ENCODE peak calls at places on chromosome 1, in ten cellular contexts. Z, O, V, M, S, A, N, I, U and Q are unnamed samples.

GRCh38 chr1:6864166-6864565 is 78.9 kb downstream of the CAMTA1 start:
- DNase-seq in Z (no peak), O (no peak), V (no peak), M (no peak), S (no peak), A (no peak), N (no peak), I (no peak), U (no peak), Q (no peak)

GRCh38 chr1:92081031-92081430 is 886 bp downstream of the BTBD8 start:
- DNase-seq in Z (no peak), O (no peak), V (no peak), M (no peak), S (no peak), A (no peak), N (no peak), I (no peak), U (no peak), Q (no peak)

GRCh38 chr1:198423701-198424100 is 116.8 kb downstream of the ATP6V1G3 start:
- DNase-seq in Z (no peak), O (no peak), V (no peak), M (no peak), S (no peak), A (no peak), N (no peak), I (no peak), U (no peak), Q (no peak)

GRCh38 chr1:11648732-11649158 is 5.5 kb downstream of the FBXO2 start:
- DNase-seq in Z (no peak), O (peak; percentile 35), V (peak; percentile 29), M (no peak), S (no peak), A (no peak), N (peak; percentile 73), I (no peak), U (no peak), Q (no peak)

GRCh38 chr1:105416246-105416645 is 1640.2 kb upstream of the PRMT6 start:
- DNase-seq in Z (no peak), O (no peak), V (no peak), M (no peak), S (no peak), A (no peak), N (no peak), I (no peak), U (no peak), Q (no peak)

GRCh38 chr1:157937743-157938142 is 55.7 kb upstream of the KIRREL1 start:
- DNase-seq in Z (no peak), O (no peak), V (no peak), M (no peak), S (no peak), A (no peak), N (no peak), I (no peak), U (no peak), Q (no peak)

GRCh38 chr1:178651742-178652141 is 73.3 kb upstream of the RALGPS2 start:
- DNase-seq in Z (no peak), O (no peak), V (no peak), M (no peak), S (no peak), A (peak; percentile 83), N (no peak), I (no peak), U (no peak), Q (no peak)

GRCh38 chr1:93735722-93736121 is 54.1 kb upstream of the BCAR3 start:
- DNase-seq in Z (no peak), O (no peak), V (no peak), M (no peak), S (no peak), A (peak; percentile 90), N (no peak), I (no peak), U (no peak), Q (no peak)

GRCh38 chr1:1181129-1181937 is 7.7 kb downstream of the TTLL10 start:
- DNase-seq in Z (no peak), O (no peak), V (no peak), M (no peak), S (peak; percentile 8), A (no peak), N (no peak), I (no peak), U (no peak), Q (no peak)

GRCh38 chr1:32246888-32247273 is at the start of gene FAM167B:
- DNase-seq in Z (no peak), O (no peak), V (no peak), M (peak; percentile 37), S (peak; percentile 65), A (peak; percentile 71), N (no peak), I (no peak), U (peak; percentile 77), Q (peak; percentile 53)

GRCh38 chr1:192903142-192903541 is 94.3 kb downstream of the RGS2 start:
- DNase-seq in Z (no peak), O (no peak), V (no peak), M (no peak), S (no peak), A (no peak), N (no peak), I (no peak), U (no peak), Q (no peak)

GRCh38 chr1:24226754-24227153 is 39.7 kb upstream of the IFNLR1 start:
- DNase-seq in Z (no peak), O (no peak), V (no peak), M (no peak), S (no peak), A (no peak), N (no peak), I (no peak), U (no peak), Q (no peak)

GRCh38 chr1:24222008-24222407 is 34.9 kb upstream of the IFNLR1 start:
- DNase-seq in Z (no peak), O (no peak), V (no peak), M (no peak), S (no peak), A (no peak), N (no peak), I (no peak), U (no peak), Q (no peak)

GRCh38 chr1:24222778-24223177 is 35.7 kb upstream of the IFNLR1 start:
- DNase-seq in Z (no peak), O (no peak), V (no peak), M (no peak), S (no peak), A (no peak), N (no peak), I (no peak), U (no peak), Q (no peak)

GRCh38 chr1:24221246-24221645 is 34.2 kb upstream of the IFNLR1 start:
- DNase-seq in Z (no peak), O (no peak), V (no peak), M (no peak), S (no peak), A (no peak), N (no peak), I (no peak), U (no peak), Q (no peak)

GRCh38 chr1:24224086-24224485 is 37.0 kb upstream of the IFNLR1 start:
- DNase-seq in Z (no peak), O (no peak), V (no peak), M (no peak), S (no peak), A (no peak), N (no peak), I (no peak), U (no peak), Q (no peak)
- H3K4me3 ChIP-seq in Z (no peak overlapping the region), O (no peak overlapping the region), V (no peak overlapping the region), M (no peak overlapping the region), S (no peak overlapping the region), A (no peak overlapping the region), N (no peak overlapping the region), I (no peak overlapping the region), U (no peak overlapping the region), Q (no peak overlapping the region)

DNA sequence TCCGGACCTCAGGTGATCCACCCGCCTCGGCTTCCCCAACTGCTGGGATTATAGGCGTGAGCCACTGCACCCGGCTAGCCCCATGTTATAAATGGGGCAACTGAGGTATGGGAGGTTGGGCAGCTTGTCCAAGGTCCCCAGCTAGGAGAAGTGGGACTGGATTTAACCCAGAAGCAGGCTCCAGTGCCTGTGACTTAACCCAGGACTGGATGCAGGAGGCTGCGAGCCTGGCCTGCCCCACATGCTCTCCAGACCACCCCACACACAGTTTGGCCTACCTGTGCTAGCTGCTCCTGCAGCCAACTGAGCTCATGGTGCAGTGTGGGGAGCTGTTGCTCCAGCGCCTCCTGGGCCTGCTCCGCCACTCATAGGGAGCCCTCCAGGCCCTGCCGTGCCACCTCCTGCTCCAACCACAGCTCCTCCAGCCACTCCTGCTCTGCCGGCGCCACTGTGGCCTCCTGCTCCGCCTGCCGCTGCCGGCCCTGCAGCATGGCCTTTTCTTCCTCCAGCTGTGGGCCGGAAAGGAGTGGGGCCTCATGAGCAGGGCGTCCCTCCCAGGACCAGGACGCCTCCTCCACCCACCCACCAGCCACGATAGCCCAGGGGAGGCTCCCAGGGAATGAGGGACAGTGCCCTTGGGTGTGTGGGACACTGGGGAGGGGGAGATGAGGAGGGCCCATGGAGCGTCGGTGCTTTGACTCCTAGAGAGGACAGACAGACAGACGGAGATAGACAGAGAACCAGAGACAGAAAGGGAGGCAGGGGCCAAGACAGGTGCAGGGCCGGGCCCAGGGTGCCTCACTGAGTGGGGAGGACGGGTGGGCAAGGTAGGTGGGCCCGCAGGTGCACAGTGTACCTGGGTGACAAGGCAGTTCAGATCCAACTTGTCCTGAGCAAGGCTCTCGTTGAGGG is 12.4 kb upstream of the NBPF1 start:
- DNase-seq in Z (no peak), O (no peak), V (no peak), M (no peak), S (peak; percentile 19), A (no peak), N (peak; percentile 74), I (no peak), U (peak; percentile 78), Q (peak; percentile 73)
- TF ChIP-seq CTCF in Z (no peak), O (no peak), V (no peak), M (no peak), S (no peak), A (no peak), N (no peak), I (no peak), U (no peak), Q (no peak)

GRCh38 chr1:51734899-51735745 is 118.2 kb downstream of the OSBPL9 start:
- DNase-seq in Z (no peak), O (no peak), V (no peak), M (no peak), S (no peak), A (no peak), N (no peak), I (no peak), U (no peak), Q (no peak)
- H3K4me1 ChIP-seq in Z (peaks cover 66% of the 10 kb centered on the region), O (peaks cover 50% of the 10 kb centered on the region), V (peaks cover 19% of the 10 kb centered on the region), M (peaks cover 42% of the 10 kb centered on the region), S (peaks cover 78% of the 10 kb centered on the region), A (peaks cover 5% of the 10 kb centered on the region), N (peaks cover 39% of the 10 kb centered on the region), I (peaks cover 14% of the 10 kb centered on the region), U (peaks cover 67% of the 10 kb centered on the region), Q (peaks cover 27% of the 10 kb centered on the region)

GRCh38 chr1:48841466-48841865 is 64.8 kb upstream of the BEND5 start:
- DNase-seq in Z (no peak), O (no peak), V (no peak), M (no peak), S (no peak), A (no peak), N (no peak), I (no peak), U (no peak), Q (no peak)

DNA sequence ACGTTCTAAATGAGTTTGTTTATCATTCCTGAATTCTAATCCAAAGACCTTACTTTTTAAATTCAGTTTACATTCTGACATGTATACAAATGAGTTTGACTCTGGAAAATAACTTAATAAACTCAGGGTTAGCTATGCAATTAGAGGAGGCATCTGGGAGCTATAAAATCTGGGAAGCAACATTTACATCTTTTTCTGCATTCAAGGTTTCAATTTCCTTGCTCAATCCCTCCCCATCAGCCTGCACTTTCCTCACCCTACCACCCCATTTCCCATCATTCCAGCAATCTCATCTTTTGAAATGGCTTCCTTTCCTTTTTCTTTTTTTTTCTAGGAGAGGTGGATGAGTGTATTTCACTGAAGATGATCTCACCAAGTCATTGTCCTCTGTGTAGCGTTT is 65.3 kb upstream of the BEND5 start:
- DNase-seq in Z (no peak), O (no peak), V (no peak), M (no peak), S (no peak), A (no peak), N (no peak), I (no peak), U (no peak), Q (no peak)
- H3K4me3 ChIP-seq in Z (no peak overlapping the region), O (no peak overlapping the region), V (no peak overlapping the region), M (no peak overlapping the region), S (no peak overlapping the region), A (no peak overlapping the region), N (no peak overlapping the region), I (no peak overlapping the region), U (no peak overlapping the region), Q (no peak overlapping the region)